ENCODE peak calls at places on chromosomes 7 and 10, in four cellular contexts. Y, I, J and O are unnamed samples.

GRCh38 chr7:15123901-15124300 is 221.3 kb upstream of the DGKB start:
- DNase-seq in Y (no peak), J (peak; percentile 14), I (peak; percentile 75), O (no peak)

GRCh38 chr10:79079490-79080355 is 11.0 kb downstream of the ZMIZ1 start:
- DNase-seq in Y (peak; percentile 71), I (no peak), J (peak; percentile 68), O (peak; percentile 20)

GRCh38 chr10:43137701-43137970 is 609 bp upstream of the CSGALNACT2 start:
- DNase-seq in I (no peak), Y (peak; percentile 46), J (peak; percentile 61), O (peak; percentile 45)

GRCh38 chr7:158296798-158297104 is 290.9 kb downstream of the PTPRN2 start:
- DNase-seq in Y (no peak), J (no peak), I (no peak), O (no peak)

GRCh38 chr7:44791278-44792219 is 4.9 kb upstream of the PPIA start:
- DNase-seq in I (no peak), Y (peak; percentile 73), J (peak; percentile 58), O (no peak)

GRCh38 chr10:49694466-49694865 is 15.0 kb downstream of the C10orf53 start:
- DNase-seq in J (no peak), I (no peak), Y (no peak), O (no peak)

GRCh38 chr7:28630350-28630749 is 218.0 kb downstream of the CREB5 start:
- DNase-seq in J (no peak), Y (peak; percentile 8), I (no peak), O (no peak)

GRCh38 chr7:72244826-72245398 is 167.2 kb downstream of the CALN1 start:
- DNase-seq in J (no peak), I (no peak), Y (no peak), O (no peak)

GRCh38 chr10:688621-689426 is 644 bp downstream of the DIP2C start:
- DNase-seq in J (no peak), Y (peak; percentile 37), I (peak; percentile 43), O (peak; percentile 30)

GRCh38 chr10:104330168-104331117 is 7.8 kb downstream of the ITPRIP start:
- DNase-seq in J (peak; percentile 80), I (peak; percentile 88), Y (peak; percentile 93), O (peak; percentile 71)

GRCh38 chr7:151304856-151305255 is 36.8 kb upstream of the NUB1 start:
- DNase-seq in J (no peak), I (no peak), Y (no peak), O (no peak)
- H3K4me2 ChIP-seq in J (peak overlapping the region; percentile 11), I (no peak overlapping the region), Y (no peak overlapping the region), O (peak overlapping the region; percentile 67)

DNA sequence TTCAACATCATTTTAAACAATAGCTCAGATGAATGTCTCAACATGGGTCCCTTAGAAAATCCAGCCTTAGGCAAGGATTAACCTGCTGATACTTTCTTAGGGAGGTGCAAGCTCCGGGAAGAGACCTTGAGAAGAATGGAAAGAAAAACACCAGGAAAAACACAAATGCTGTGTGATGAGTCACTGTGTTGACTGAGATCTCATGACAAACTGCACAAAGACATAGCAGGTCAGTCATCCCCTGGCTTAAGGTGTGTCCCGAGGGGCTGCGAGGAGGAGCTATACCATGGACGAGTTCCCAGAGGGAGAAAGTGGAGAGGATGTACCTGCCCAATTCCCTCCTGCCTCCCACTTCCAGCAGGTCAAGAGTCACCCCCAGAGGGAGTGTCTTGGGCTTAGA is 98.0 kb downstream of the TEX36 start:
- DNase-seq in Y (no peak), I (peak; percentile 43), J (no peak), O (peak; percentile 34)
- H3K4me2 ChIP-seq in Y (no peak overlapping the region), I (no peak overlapping the region), J (no peak overlapping the region), O (no peak overlapping the region)

DNA sequence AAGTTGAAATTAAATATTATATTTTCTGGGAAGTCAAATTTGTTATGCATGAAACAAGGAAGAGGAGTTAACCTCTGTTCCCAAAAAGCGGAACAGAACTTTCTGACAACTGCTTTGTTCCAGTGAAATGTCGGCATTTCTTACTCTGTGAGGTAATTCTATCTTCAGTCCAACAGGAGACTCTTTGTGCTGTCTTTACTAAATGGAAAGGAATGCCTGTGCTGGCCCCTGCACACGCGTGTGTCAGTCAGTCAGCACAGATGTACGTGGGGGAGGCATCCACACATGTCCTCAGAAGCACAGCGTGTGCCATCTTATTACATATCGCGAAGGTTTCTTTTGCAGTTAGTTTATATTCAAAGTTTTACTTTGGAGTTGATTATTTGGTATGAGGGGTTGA is 37.5 kb downstream of the NET1 start:
- DNase-seq in I (peak; percentile 82), Y (peak; percentile 83), J (peak; percentile 83), O (peak; percentile 78)
- H3K4me2 ChIP-seq in I (peak overlapping the region; percentile 70), Y (peak overlapping the region; percentile 92), J (peak overlapping the region; percentile 88), O (peak overlapping the region; percentile 91)

GRCh38 chr10:53025172-53025651 is 252.6 kb upstream of the MBL2 start:
- DNase-seq in I (no peak), J (no peak), Y (peak; percentile 21), O (peak; percentile 52)
- H3K4me2 ChIP-seq in I (no peak overlapping the region), J (peak overlapping the region; percentile 68), Y (peak overlapping the region; percentile 76), O (peak overlapping the region; percentile 95)

GRCh38 chr7:65302883-65303282 is 70.8 kb upstream of the ZNF92 start:
- DNase-seq in J (no peak), I (no peak), Y (no peak), O (no peak)

GRCh38 chr7:65304175-65304574 is 69.5 kb upstream of the ZNF92 start:
- DNase-seq in Y (no peak), I (no peak), J (no peak), O (no peak)

GRCh38 chr7:65308300-65308678 is 65.4 kb upstream of the ZNF92 start:
- DNase-seq in Y (no peak), I (no peak), J (no peak), O (no peak)

DNA sequence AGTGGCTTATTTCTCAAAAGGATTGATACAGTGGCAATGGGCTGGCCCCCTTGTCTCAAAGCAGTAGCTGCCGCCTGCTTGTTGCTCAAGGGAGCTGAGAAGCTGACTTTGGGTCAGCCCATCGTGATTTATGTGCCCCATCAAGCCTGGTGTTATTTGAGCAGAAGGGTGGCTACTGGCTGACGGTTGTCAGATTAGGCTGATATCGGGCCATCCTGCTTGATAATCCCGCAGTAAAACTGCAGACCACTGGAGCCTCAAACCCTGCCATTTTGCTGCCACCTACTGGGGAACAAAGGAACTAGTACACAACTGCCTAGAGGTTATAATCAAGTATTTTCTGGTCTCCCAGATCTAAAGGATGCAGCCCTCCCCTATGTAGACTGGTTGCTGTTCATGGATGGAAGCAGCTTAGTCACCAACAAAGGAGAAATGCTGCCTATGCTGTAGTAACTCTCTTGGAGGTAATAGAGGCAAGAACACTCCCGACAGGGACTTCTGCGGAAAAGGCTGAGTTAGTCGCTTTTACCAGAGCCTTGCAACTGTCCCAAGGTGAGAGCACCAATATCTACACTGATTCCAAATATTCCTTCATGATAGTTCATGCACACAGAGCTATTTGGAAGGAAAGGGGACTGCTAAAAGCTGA is 65.9 kb upstream of the ZNF92 start:
- DNase-seq in I (peak; percentile 23), Y (peak; percentile 66), J (peak; percentile 38), O (peak; percentile 68)
- H3K4me2 ChIP-seq in I (no peak overlapping the region), Y (no peak overlapping the region), J (no peak overlapping the region), O (no peak overlapping the region)

GRCh38 chr10:94053639-94053932 is 59.9 kb downstream of the PLCE1 start:
- DNase-seq in I (no peak), J (no peak), Y (no peak), O (no peak)
- H3K4me2 ChIP-seq in I (no peak overlapping the region), J (peak overlapping the region; percentile 40), Y (no peak overlapping the region), O (no peak overlapping the region)

DNA sequence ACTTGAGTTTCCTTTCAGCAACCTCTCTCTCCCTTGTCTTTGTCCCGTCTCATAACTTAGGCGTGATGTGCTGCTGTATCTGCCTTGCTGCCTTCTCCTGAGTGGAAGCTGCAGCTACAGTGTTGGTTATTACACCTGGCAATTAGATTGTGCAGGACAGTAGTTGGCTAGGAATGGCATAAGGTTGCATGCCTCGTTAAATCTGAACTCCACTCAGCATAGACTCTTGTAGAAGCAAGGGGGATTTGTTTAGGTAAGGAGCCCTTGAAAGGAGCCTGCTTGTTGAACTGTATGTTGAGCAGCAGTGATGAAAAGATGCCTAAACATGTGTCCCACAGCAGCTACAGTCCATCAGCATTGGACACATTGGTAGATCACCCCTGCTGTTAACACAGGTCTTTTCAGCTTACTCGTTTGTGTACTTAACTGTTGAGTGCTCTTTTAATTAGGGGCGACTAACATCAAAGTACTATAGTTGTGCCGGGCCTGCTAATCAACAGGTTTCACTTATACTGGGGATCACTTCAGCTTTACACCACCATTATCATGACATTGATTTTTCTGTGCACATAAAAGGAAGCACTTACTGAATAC is 225.0 kb downstream of the AUTS2 start:
- DNase-seq in Y (no peak), J (no peak), I (no peak), O (no peak)
- H3K4me2 ChIP-seq in Y (no peak overlapping the region), J (no peak overlapping the region), I (no peak overlapping the region), O (no peak overlapping the region)